ENCODE peak calls at places on chromosome 9, in eight cellular contexts. T is NB4, D is Peyer's patch, B is T-helper 17 cell, Y is amniotic stem cell, J is pons, V is BJ, Z is RPMI7951. L is an unnamed sample.

GRCh38 chr9:129676970-129677369 is 11.5 kb downstream of the PRRX2 start:
- DNase-seq in T (no peak), D (no peak), B (no peak), Y (peak), J (no peak), V (no peak), Z (no peak), L (no peak)

GRCh38 chr9:99140685-99141314 is 35.9 kb downstream of the TGFBR1 start:
- DNase-seq in T (peak), D (no peak), B (no peak), Y (no peak), J (peak), V (no peak), Z (peak), L (peak)

GRCh38 chr9:25742241-25742640 is 64.0 kb upstream of the TUSC1 start:
- DNase-seq in T (no peak), D (no peak), B (no peak), Y (no peak), J (peak), V (no peak), Z (no peak), L (peak)

GRCh38 chr9:137724114-137724445 is 105.3 kb downstream of the EHMT1 start:
- DNase-seq in T (no peak), D (no peak), B (no peak), Y (no peak), J (no peak), V (no peak), Z (no peak), L (no peak)

GRCh38 chr9:2824564-2824963 is 19.3 kb downstream of the PUM3 start:
- DNase-seq in T (peak), D (no peak), B (no peak), Y (no peak), J (no peak), V (no peak), Z (peak), L (no peak)

GRCh38 chr9:86187121-86187520 is 72.3 kb downstream of the C9orf153 start:
- DNase-seq in T (no peak), D (no peak), B (no peak), Y (no peak), J (no peak), V (no peak), Z (no peak), L (no peak)

GRCh38 chr9:126228779-126229444 is 97.7 kb upstream of the MVB12B start:
- DNase-seq in T (peak), D (peak), B (peak), Y (peak), J (peak), V (no peak), Z (peak), L (peak)

GRCh38 chr9:113890693-113891092 is 14.6 kb downstream of the ZNF618 start:
- DNase-seq in T (no peak), D (no peak), B (no peak), Y (no peak), J (no peak), V (no peak), Z (no peak), L (no peak)

GRCh38 chr9:90926920-90927319 is 125.3 kb downstream of the SYK start:
- DNase-seq in T (no peak), D (no peak), B (no peak), Y (no peak), J (no peak), V (no peak), Z (no peak), L (no peak)

GRCh38 chr9:16368425-16369087 is 501.9 kb downstream of the BNC2 start:
- DNase-seq in T (no peak), D (no peak), B (no peak), Y (no peak), J (no peak), V (no peak), Z (peak), L (no peak)

GRCh38 chr9:6681957-6682501 is 36.5 kb upstream of the GLDC start:
- DNase-seq in T (no peak), D (no peak), B (no peak), Y (no peak), J (no peak), V (no peak), Z (no peak), L (peak)

GRCh38 chr9:136182850-136183422 is 22.0 kb downstream of the LHX3 start:
- DNase-seq in T (no peak), D (no peak), B (no peak), Y (no peak), J (no peak), V (no peak), Z (no peak), L (no peak)

L was measured in foreskin melanocyte.